ENCODE peak calls at places on chromosomes 11 and 22, in seven cellular contexts. One of them, this sample, is unnamed.

GRCh38 chr22:40535642-40536041 is 100.9 kb downstream of the MRTFA start:
- DNase-seq in AG09309: no peak
- DNase-seq in A549: peak; percentile 44
- DNase-seq in endodermal cell: no peak
- DNase-seq in AG04450: no peak
- DNase-seq in mucosa of descending colon: no peak
- DNase-seq in CD8-positive, alpha-beta T cell: no peak
- DNase-seq in this sample: no peak

GRCh38 chr22:37907036-37907954 is 1.2 kb downstream of the MICALL1 start:
- DNase-seq in AG09309: no peak
- DNase-seq in A549: no peak
- DNase-seq in endodermal cell: no peak
- DNase-seq in AG04450: no peak
- DNase-seq in mucosa of descending colon: peak; percentile 39
- DNase-seq in CD8-positive, alpha-beta T cell: no peak
- DNase-seq in this sample: no peak

GRCh38 chr22:19195796-19196731 is 17.5 kb upstream of the SLC25A1 start:
- DNase-seq in AG09309: no peak
- DNase-seq in A549: no peak
- DNase-seq in endodermal cell: no peak
- DNase-seq in AG04450: no peak
- DNase-seq in mucosa of descending colon: no peak
- DNase-seq in CD8-positive, alpha-beta T cell: no peak
- DNase-seq in this sample: no peak

GRCh38 chr11:32497951-32498350 is 62.6 kb upstream of the WT1 start:
- DNase-seq in AG09309: no peak
- DNase-seq in A549: no peak
- DNase-seq in endodermal cell: no peak
- DNase-seq in AG04450: no peak
- DNase-seq in mucosa of descending colon: no peak
- DNase-seq in CD8-positive, alpha-beta T cell: no peak
- DNase-seq in this sample: no peak

GRCh38 chr22:19756288-19757128 is 4.1 kb upstream of the TBX1 start:
- DNase-seq in AG09309: no peak
- DNase-seq in A549: peak; percentile 54
- DNase-seq in endodermal cell: peak; percentile 84
- DNase-seq in AG04450: no peak
- DNase-seq in mucosa of descending colon: peak; percentile 78
- DNase-seq in CD8-positive, alpha-beta T cell: peak; percentile 55
- DNase-seq in this sample: no peak

GRCh38 chr11:64933213-64933934 is 2.3 kb downstream of the GPHA2 start:
- DNase-seq in AG09309: no peak
- DNase-seq in A549: no peak
- DNase-seq in endodermal cell: no peak
- DNase-seq in AG04450: no peak
- DNase-seq in mucosa of descending colon: no peak
- DNase-seq in CD8-positive, alpha-beta T cell: no peak
- DNase-seq in this sample: no peak

GRCh38 chr11:103967985-103968384 is 68.5 kb upstream of the DDI1 start:
- DNase-seq in AG09309: no peak
- DNase-seq in A549: no peak
- DNase-seq in endodermal cell: no peak
- DNase-seq in AG04450: no peak
- DNase-seq in mucosa of descending colon: no peak
- DNase-seq in CD8-positive, alpha-beta T cell: no peak
- DNase-seq in this sample: no peak

GRCh38 chr11:17734418-17734911 is at the start of gene KCNC1:
- DNase-seq in AG09309: no peak
- DNase-seq in A549: peak; percentile 52
- DNase-seq in endodermal cell: peak; percentile 77
- DNase-seq in AG04450: no peak
- DNase-seq in mucosa of descending colon: no peak
- DNase-seq in CD8-positive, alpha-beta T cell: no peak
- DNase-seq in this sample: no peak

GRCh38 chr22:38938925-38939324 is 18.5 kb upstream of the APOBEC3A start:
- DNase-seq in AG09309: no peak
- DNase-seq in A549: no peak
- DNase-seq in endodermal cell: no peak
- DNase-seq in AG04450: no peak
- DNase-seq in mucosa of descending colon: no peak
- DNase-seq in CD8-positive, alpha-beta T cell: no peak
- DNase-seq in this sample: no peak

GRCh38 chr22:38938221-38938620 is 19.2 kb upstream of the APOBEC3A start:
- DNase-seq in AG09309: no peak
- DNase-seq in A549: no peak
- DNase-seq in endodermal cell: no peak
- DNase-seq in AG04450: no peak
- DNase-seq in mucosa of descending colon: no peak
- DNase-seq in CD8-positive, alpha-beta T cell: no peak
- DNase-seq in this sample: no peak

GRCh38 chr22:38937036-38937435 is 20.4 kb upstream of the APOBEC3A start:
- DNase-seq in AG09309: no peak
- DNase-seq in A549: no peak
- DNase-seq in endodermal cell: no peak
- DNase-seq in AG04450: no peak
- DNase-seq in mucosa of descending colon: no peak
- DNase-seq in CD8-positive, alpha-beta T cell: no peak
- DNase-seq in this sample: no peak

GRCh38 chr22:38936562-38936961 is 20.8 kb upstream of the APOBEC3A start:
- DNase-seq in AG09309: no peak
- DNase-seq in A549: no peak
- DNase-seq in endodermal cell: no peak
- DNase-seq in AG04450: no peak
- DNase-seq in mucosa of descending colon: no peak
- DNase-seq in CD8-positive, alpha-beta T cell: no peak
- DNase-seq in this sample: no peak

GRCh38 chr22:38937541-38937940 is 19.9 kb upstream of the APOBEC3A start:
- DNase-seq in AG09309: no peak
- DNase-seq in A549: no peak
- DNase-seq in endodermal cell: no peak
- DNase-seq in AG04450: no peak
- DNase-seq in mucosa of descending colon: no peak
- DNase-seq in CD8-positive, alpha-beta T cell: no peak
- DNase-seq in this sample: no peak
- H3K4me3 ChIP-seq in AG09309: no peak overlapping the region
- H3K4me3 ChIP-seq in A549: no peak overlapping the region
- H3K4me3 ChIP-seq in endodermal cell: no peak overlapping the region
- H3K4me3 ChIP-seq in AG04450: no peak overlapping the region
- H3K4me3 ChIP-seq in mucosa of descending colon: no peak overlapping the region
- H3K4me3 ChIP-seq in CD8-positive, alpha-beta T cell: no peak overlapping the region
- H3K4me3 ChIP-seq in this sample: no peak overlapping the region

DNA sequence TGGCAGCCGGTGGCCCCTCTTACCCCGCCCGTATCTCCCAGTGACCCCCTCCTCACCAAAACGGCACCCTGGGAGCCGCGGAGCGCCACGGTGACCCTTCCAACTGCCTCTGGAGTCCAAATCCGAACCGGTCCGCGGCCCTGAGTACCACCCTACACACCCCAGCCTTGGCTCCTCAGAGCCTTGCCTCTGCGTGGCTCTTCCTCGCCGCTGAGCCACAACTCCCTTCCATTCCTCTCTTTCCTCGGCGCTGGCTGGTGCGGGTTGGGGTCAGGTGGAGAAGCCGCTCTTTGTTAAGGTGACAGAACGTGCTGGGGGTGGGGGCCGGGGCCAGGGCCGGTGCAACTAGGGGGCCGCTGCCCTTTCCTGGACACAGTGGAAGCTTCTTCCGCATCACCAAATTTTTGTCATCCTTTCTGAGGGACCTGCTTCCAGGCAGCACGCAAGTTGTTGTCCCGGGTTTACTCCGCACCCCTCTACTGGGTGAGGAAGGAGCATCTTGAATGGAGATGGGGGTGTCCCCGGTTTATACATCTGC is 6.5 kb downstream of the ALX4 start:
- DNase-seq in AG09309: no peak
- DNase-seq in A549: no peak
- DNase-seq in endodermal cell: no peak
- DNase-seq in AG04450: no peak
- DNase-seq in mucosa of descending colon: no peak
- DNase-seq in CD8-positive, alpha-beta T cell: no peak
- DNase-seq in this sample: no peak
- H3K4me3 ChIP-seq in AG09309: no peak overlapping the region
- H3K4me3 ChIP-seq in A549: no peak overlapping the region
- H3K4me3 ChIP-seq in endodermal cell: no peak overlapping the region
- H3K4me3 ChIP-seq in AG04450: no peak overlapping the region
- H3K4me3 ChIP-seq in mucosa of descending colon: no peak overlapping the region
- H3K4me3 ChIP-seq in CD8-positive, alpha-beta T cell: no peak overlapping the region
- H3K4me3 ChIP-seq in this sample: no peak overlapping the region

GRCh38 chr11:69443138-69443967 is 38.1 kb upstream of the LINC01488 start:
- DNase-seq in AG09309: peak; percentile 67
- DNase-seq in A549: peak; percentile 82
- DNase-seq in endodermal cell: peak; percentile 97
- DNase-seq in AG04450: peak; percentile 79
- DNase-seq in mucosa of descending colon: peak; percentile 92
- DNase-seq in CD8-positive, alpha-beta T cell: peak; percentile 43
- DNase-seq in this sample: peak; percentile 76

GRCh38 chr11:69444381-69445130 is 36.9 kb upstream of the LINC01488 start:
- DNase-seq in AG09309: peak; percentile 95
- DNase-seq in A549: peak; percentile 48
- DNase-seq in endodermal cell: peak; percentile 91
- DNase-seq in AG04450: peak; percentile 76
- DNase-seq in mucosa of descending colon: peak; percentile 39
- DNase-seq in CD8-positive, alpha-beta T cell: no peak
- DNase-seq in this sample: peak; percentile 82

GRCh38 chr11:69443968-69444364 is 37.5 kb upstream of the LINC01488 start:
- DNase-seq in AG09309: no peak
- DNase-seq in A549: no peak
- DNase-seq in endodermal cell: peak; percentile 70
- DNase-seq in AG04450: no peak
- DNase-seq in mucosa of descending colon: no peak
- DNase-seq in CD8-positive, alpha-beta T cell: no peak
- DNase-seq in this sample: no peak

GRCh38 chr11:69446108-69446507 is 35.4 kb upstream of the LINC01488 start:
- DNase-seq in AG09309: peak; percentile 23
- DNase-seq in A549: no peak
- DNase-seq in endodermal cell: no peak
- DNase-seq in AG04450: no peak
- DNase-seq in mucosa of descending colon: no peak
- DNase-seq in CD8-positive, alpha-beta T cell: no peak
- DNase-seq in this sample: no peak

DNA sequence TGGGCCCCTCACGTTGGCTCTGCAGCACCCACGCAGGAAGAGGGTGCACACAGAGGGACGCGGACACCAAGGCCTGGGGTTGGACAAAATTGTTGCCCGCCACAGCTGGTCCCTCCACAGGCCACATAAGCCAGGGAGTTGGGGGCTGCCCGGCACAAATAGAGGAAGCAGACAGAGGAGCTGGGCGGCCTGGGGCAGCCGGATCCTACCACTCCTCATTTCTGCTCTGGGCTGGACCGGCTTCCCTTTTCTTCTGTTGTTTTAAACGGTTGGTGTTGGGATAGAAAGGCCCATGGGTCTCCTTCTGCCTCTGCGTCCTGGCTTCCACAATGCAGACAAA is 36.4 kb upstream of the LINC01488 start:
- DNase-seq in AG09309: no peak
- DNase-seq in A549: no peak
- DNase-seq in endodermal cell: no peak
- DNase-seq in AG04450: no peak
- DNase-seq in mucosa of descending colon: peak; percentile 43
- DNase-seq in CD8-positive, alpha-beta T cell: no peak
- DNase-seq in this sample: no peak
- H3K4me3 ChIP-seq in AG09309: no peak overlapping the region
- H3K4me3 ChIP-seq in A549: no peak overlapping the region
- H3K4me3 ChIP-seq in endodermal cell: no peak overlapping the region
- H3K4me3 ChIP-seq in AG04450: no peak overlapping the region
- H3K4me3 ChIP-seq in mucosa of descending colon: no peak overlapping the region
- H3K4me3 ChIP-seq in CD8-positive, alpha-beta T cell: no peak overlapping the region
- H3K4me3 ChIP-seq in this sample: no peak overlapping the region

DNA sequence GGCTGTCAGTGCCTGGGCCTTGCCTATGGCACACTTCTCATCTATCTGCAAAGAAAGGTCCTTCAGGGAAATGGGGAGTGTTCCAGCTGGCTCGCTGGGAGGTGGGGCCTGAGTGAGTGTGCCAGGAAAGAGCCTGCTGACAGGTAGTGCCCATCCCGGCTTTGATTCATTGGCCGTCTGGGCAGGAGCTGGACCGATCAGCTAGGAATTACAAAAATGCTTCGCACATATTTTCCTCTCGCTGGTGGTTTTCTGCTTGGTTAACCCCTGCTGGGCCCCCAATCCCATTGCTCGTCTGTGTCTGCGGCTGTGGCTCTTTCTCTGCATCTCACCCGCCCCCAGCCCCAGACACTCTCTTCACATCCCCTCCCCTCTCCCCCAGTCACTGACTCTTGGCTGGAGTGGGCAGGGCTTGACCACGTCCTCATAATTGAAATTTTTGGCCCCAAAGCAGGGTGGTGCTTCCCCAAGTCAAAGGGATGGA is 10.8 kb downstream of the LIF start:
- DNase-seq in AG09309: peak; percentile 55
- DNase-seq in A549: peak; percentile 90
- DNase-seq in endodermal cell: peak; percentile 74
- DNase-seq in AG04450: peak; percentile 61
- DNase-seq in mucosa of descending colon: no peak
- DNase-seq in CD8-positive, alpha-beta T cell: no peak
- DNase-seq in this sample: peak; percentile 78
- H3K4me3 ChIP-seq in AG09309: no peak overlapping the region
- H3K4me3 ChIP-seq in A549: no peak overlapping the region
- H3K4me3 ChIP-seq in endodermal cell: no peak overlapping the region
- H3K4me3 ChIP-seq in AG04450: no peak overlapping the region
- H3K4me3 ChIP-seq in mucosa of descending colon: no peak overlapping the region
- H3K4me3 ChIP-seq in CD8-positive, alpha-beta T cell: no peak overlapping the region
- H3K4me3 ChIP-seq in this sample: no peak overlapping the region

GRCh38 chr11:10784229-10785145 is 24.2 kb downstream of the EIF4G2 start:
- DNase-seq in AG09309: no peak
- DNase-seq in A549: no peak
- DNase-seq in endodermal cell: peak; percentile 69
- DNase-seq in AG04450: no peak
- DNase-seq in mucosa of descending colon: no peak
- DNase-seq in CD8-positive, alpha-beta T cell: no peak
- DNase-seq in this sample: no peak
- H3K4me3 ChIP-seq in AG09309: no peak overlapping the region
- H3K4me3 ChIP-seq in A549: no peak overlapping the region
- H3K4me3 ChIP-seq in endodermal cell: peak overlapping the region; percentile 71
- H3K4me3 ChIP-seq in AG04450: no peak overlapping the region
- H3K4me3 ChIP-seq in mucosa of descending colon: no peak overlapping the region
- H3K4me3 ChIP-seq in CD8-positive, alpha-beta T cell: no peak overlapping the region
- H3K4me3 ChIP-seq in this sample: no peak overlapping the region

GRCh38 chr22:20964799-20965103 is 2.3 kb upstream of the AIFM3 start:
- DNase-seq in AG09309: no peak
- DNase-seq in A549: no peak
- DNase-seq in endodermal cell: peak; percentile 46
- DNase-seq in AG04450: no peak
- DNase-seq in mucosa of descending colon: no peak
- DNase-seq in CD8-positive, alpha-beta T cell: no peak
- DNase-seq in this sample: no peak

GRCh38 chr22:20964090-20964798 is 2.8 kb upstream of the AIFM3 start:
- DNase-seq in AG09309: no peak
- DNase-seq in A549: no peak
- DNase-seq in endodermal cell: no peak
- DNase-seq in AG04450: no peak
- DNase-seq in mucosa of descending colon: peak; percentile 47
- DNase-seq in CD8-positive, alpha-beta T cell: no peak
- DNase-seq in this sample: no peak

GRCh38 chr22:20966883-20967696 is at the start of gene AIFM3:
- DNase-seq in AG09309: no peak
- DNase-seq in A549: no peak
- DNase-seq in endodermal cell: no peak
- DNase-seq in AG04450: no peak
- DNase-seq in mucosa of descending colon: peak; percentile 60
- DNase-seq in CD8-positive, alpha-beta T cell: no peak
- DNase-seq in this sample: no peak

GRCh38 chr22:20965888-20966855 is 883 bp upstream of the AIFM3 start:
- DNase-seq in AG09309: no peak
- DNase-seq in A549: no peak
- DNase-seq in endodermal cell: peak; percentile 55
- DNase-seq in AG04450: no peak
- DNase-seq in mucosa of descending colon: peak; percentile 85
- DNase-seq in CD8-positive, alpha-beta T cell: no peak
- DNase-seq in this sample: no peak

GRCh38 chr22:20965104-20965887 is 1.8 kb upstream of the AIFM3 start:
- DNase-seq in AG09309: no peak
- DNase-seq in A549: no peak
- DNase-seq in endodermal cell: peak; percentile 65
- DNase-seq in AG04450: no peak
- DNase-seq in mucosa of descending colon: peak; percentile 72
- DNase-seq in CD8-positive, alpha-beta T cell: no peak
- DNase-seq in this sample: no peak
- H3K4me3 ChIP-seq in AG09309: peak overlapping the region; percentile 15
- H3K4me3 ChIP-seq in A549: no peak overlapping the region
- H3K4me3 ChIP-seq in endodermal cell: no peak overlapping the region
- H3K4me3 ChIP-seq in AG04450: peak overlapping the region; percentile 37
- H3K4me3 ChIP-seq in mucosa of descending colon: no peak overlapping the region
- H3K4me3 ChIP-seq in CD8-positive, alpha-beta T cell: no peak overlapping the region
- H3K4me3 ChIP-seq in this sample: peak overlapping the region; percentile 40